ENCODE peak calls at places on chromosomes 6 and 20, in five cellular contexts. T is thoracic aorta, B is colonic mucosa, U is bronchial epithelial cell, M is fibroblast of lung. Y is an unnamed sample.

GRCh38 chr6:43887906-43888683 is 118.1 kb downstream of the VEGFA start:
- DNase-seq in M (no peak), T (no peak), U (no peak), B (no peak), Y (no peak)

GRCh38 chr20:15091417-15092017 is 754.1 kb upstream of the FLRT3 start:
- DNase-seq in M (no peak), U (no peak), T (no peak), B (no peak), Y (no peak)

GRCh38 chr20:53736757-53737403 is 143.2 kb upstream of the ZNF217 start:
- DNase-seq in T (no peak), B (no peak), U (peak; percentile 64), M (peak; percentile 67), Y (peak; percentile 19)

GRCh38 chr6:44530209-44530909 is 142.9 kb downstream of the CDC5L start:
- DNase-seq in U (no peak), B (no peak), M (no peak), T (no peak), Y (no peak)

GRCh38 chr6:34543421-34543820 is 12.7 kb downstream of the SPDEF start:
- DNase-seq in M (peak; percentile 66), B (no peak), U (peak; percentile 26), T (no peak), Y (peak; percentile 45)

GRCh38 chr20:48349673-48350072 is 478.1 kb downstream of the PREX1 start:
- DNase-seq in B (no peak), T (no peak), U (no peak), M (no peak), Y (no peak)

GRCh38 chr6:124857746-124858145 is 104.5 kb upstream of the RNF217 start:
- DNase-seq in M (no peak), U (no peak), T (no peak), B (no peak), Y (no peak)

GRCh38 chr6:75745404-75745803 is 3.6 kb upstream of the MYO6 start:
- DNase-seq in M (no peak), U (no peak), T (no peak), B (no peak), Y (no peak)

GRCh38 chr6:1949533-1949932 is 295.9 kb downstream of the GMDS start:
- DNase-seq in T (no peak), B (no peak), U (peak; percentile 13), M (peak; percentile 62), Y (no peak)

GRCh38 chr20:17169575-17170136 is 57.2 kb upstream of the PCSK2 start:
- DNase-seq in M (no peak), U (no peak), T (no peak), B (no peak), Y (no peak)

GRCh38 chr6:29760328-29760727 is 37.1 kb downstream of the HLA-F start:
- DNase-seq in U (no peak), T (no peak), M (no peak), B (peak; percentile 30), Y (no peak)

GRCh38 chr20:9458075-9458818 is 56.1 kb upstream of the LAMP5 start:
- DNase-seq in B (peak; percentile 18), U (peak; percentile 80), T (no peak), M (no peak), Y (peak; percentile 31)
- TF ChIP-seq CTCF in B (no peak), U (peak; percentile 56), T (no peak), M (no peak), Y (peak; percentile 61)

GRCh38 chr6:31643818-31644454 is 8.5 kb downstream of the BAG6 start:
- DNase-seq in T (no peak), U (no peak), B (no peak), M (no peak), Y (no peak)
- H3K36me3 ChIP-seq in T (peaks cover 91% of the 10 kb centered on the region), U (peaks cover 54% of the 10 kb centered on the region), B (peaks cover 43% of the 10 kb centered on the region), M (peaks cover 35% of the 10 kb centered on the region), Y (peaks cover 81% of the 10 kb centered on the region)

GRCh38 chr6:37049735-37049989 is 44.2 kb downstream of the FGD2 start:
- DNase-seq in U (no peak), T (no peak), B (no peak), M (no peak), Y (no peak)

GRCh38 chr6:37047933-37048850 is 42.7 kb downstream of the FGD2 start:
- DNase-seq in M (no peak), T (no peak), B (no peak), U (no peak), Y (no peak)

GRCh38 chr6:37048851-37049734 is 43.6 kb downstream of the FGD2 start:
- DNase-seq in B (peak; percentile 47), M (peak; percentile 76), U (peak; percentile 94), T (no peak), Y (peak; percentile 87)

GRCh38 chr6:37049990-37050853 is 44.8 kb downstream of the FGD2 start:
- DNase-seq in U (no peak), B (peak; percentile 49), M (no peak), T (no peak), Y (no peak)

GRCh38 chr6:37047421-37047931 is 42.0 kb downstream of the FGD2 start:
- DNase-seq in T (no peak), U (no peak), M (no peak), B (no peak), Y (no peak)
- TF ChIP-seq CTCF in T (no peak), U (no peak), M (no peak), B (no peak), Y (no peak)

DNA sequence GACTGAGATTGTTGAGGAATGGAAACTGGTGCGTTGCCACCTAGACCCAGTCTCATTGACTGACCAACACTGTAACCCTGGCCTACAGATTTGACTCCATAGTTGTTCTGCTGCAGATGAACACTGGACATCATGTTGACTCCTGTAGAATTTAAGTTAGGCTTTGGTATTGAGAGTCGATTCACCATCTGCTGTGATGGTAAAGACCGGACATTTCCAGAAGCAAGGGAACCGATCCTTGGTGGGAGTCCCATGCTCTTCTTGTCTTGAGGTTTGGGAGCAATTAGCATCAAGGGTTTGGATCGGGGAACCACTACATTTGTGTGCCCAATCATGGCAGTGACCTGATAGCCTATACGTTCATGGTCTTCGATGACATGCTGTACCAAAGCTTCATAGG is 37.6 kb downstream of the ADNP start:
- DNase-seq in T (no peak), M (no peak), U (no peak), B (no peak), Y (no peak)
- H3K36me3 ChIP-seq in T (peaks cover 53% of the 10 kb centered on the region), M (peaks cover 8% of the 10 kb centered on the region), U (peaks cover 28% of the 10 kb centered on the region), B (peaks cover 9% of the 10 kb centered on the region), Y (peaks cover 71% of the 10 kb centered on the region)

DNA sequence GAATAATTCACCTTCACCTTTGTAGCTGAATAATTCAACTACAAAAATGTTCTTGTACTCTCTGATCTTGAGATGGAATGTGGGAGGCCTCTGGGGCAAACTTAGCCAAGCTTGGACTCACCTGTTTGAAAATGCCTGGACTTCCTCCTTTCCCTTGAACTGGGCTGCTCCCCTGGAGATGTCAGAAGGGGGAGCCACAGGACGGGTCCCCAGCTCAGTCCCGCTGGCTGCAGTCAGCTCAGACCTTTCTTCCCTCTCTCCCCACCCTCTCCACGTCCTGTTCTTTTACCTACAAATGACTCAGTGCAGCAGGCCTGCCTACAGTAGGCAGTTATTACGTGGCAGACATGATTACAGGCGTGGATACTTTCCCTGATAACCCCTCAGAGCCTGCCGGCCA is 131.5 kb upstream of the RALGAPA2 start:
- DNase-seq in T (no peak), B (no peak), M (no peak), U (peak; percentile 22), Y (no peak)
- TF ChIP-seq CTCF in T (no peak), B (no peak), M (no peak), U (no peak), Y (no peak)

GRCh38 chr20:35511814-35512420 is 17.5 kb downstream of the C20orf173 start:
- DNase-seq in T (no peak), B (peak; percentile 30), M (peak; percentile 45), U (peak; percentile 29), Y (peak; percentile 33)
- H3K36me3 ChIP-seq in T (peaks cover 42% of the 10 kb centered on the region), B (no peaks in the 10 kb centered on the region), M (peaks cover 7% of the 10 kb centered on the region), U (peaks cover 16% of the 10 kb centered on the region), Y (peaks cover 56% of the 10 kb centered on the region)

DNA sequence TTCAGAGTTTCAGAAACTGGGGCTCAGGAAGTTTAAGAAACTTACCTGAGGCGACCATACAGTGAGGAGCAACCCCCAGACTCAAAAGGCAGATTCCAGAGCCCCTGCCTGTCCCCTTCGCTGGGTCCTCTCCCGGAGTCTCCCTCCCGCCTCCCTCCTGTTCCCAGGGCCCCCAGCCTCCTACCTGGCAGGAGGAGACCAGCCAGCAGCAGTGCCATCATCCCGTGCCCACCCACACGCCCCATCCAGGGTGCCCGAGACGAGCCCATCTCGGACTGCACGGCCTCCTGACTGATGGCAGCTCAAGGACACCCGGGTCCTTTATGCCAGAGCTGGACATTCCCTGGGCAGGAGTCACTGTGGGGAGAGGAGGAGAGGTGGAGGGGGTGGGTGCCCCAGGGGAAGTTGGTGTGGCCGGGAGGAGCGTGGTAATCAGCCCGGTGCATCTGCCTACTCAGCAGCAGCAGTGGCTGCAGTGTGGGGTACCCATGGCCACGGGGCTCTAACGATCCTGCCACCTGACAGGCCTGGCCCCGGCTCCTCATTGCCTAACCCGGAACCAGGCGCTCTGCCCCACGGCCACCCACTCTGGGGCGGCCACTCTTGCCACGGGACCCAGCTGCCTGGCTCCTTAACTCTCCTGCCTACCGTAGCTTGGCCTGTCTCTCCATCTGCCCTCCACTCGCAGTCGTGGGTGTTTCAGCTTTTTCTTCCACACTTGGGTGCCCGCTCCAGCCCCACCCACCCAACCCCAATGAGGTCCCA is at the start of gene CDSN:
- DNase-seq in U (no peak), B (no peak), T (no peak), M (no peak), Y (no peak)
- TF ChIP-seq CTCF in U (no peak), B (no peak), T (no peak), M (no peak), Y (no peak)

GRCh38 chr20:8388146-8388545 is 256.1 kb downstream of the PLCB1 start:
- DNase-seq in U (peak; percentile 6), B (no peak), M (peak; percentile 75), T (no peak), Y (no peak)
- H3K36me3 ChIP-seq in U (no peaks in the 10 kb centered on the region), B (no peaks in the 10 kb centered on the region), M (no peaks in the 10 kb centered on the region), T (no peaks in the 10 kb centered on the region), Y (no peaks in the 10 kb centered on the region)

GRCh38 chr6:27312950-27313271 is 838 bp upstream of the POM121L2 start:
- DNase-seq in M (no peak), U (no peak), T (no peak), B (no peak), Y (no peak)
- TF ChIP-seq CTCF in M (no peak), U (no peak), T (no peak), B (no peak), Y (no peak)

GRCh38 chr20:34928411-34928810 is 27.2 kb downstream of the GSS start:
- DNase-seq in M (no peak), T (no peak), B (no peak), U (no peak), Y (no peak)

GRCh38 chr20:34925341-34925740 is 30.3 kb downstream of the GSS start:
- DNase-seq in B (no peak), U (no peak), T (no peak), M (no peak), Y (no peak)

GRCh38 chr20:34925981-34926380 is 29.6 kb downstream of the GSS start:
- DNase-seq in T (no peak), M (no peak), U (no peak), B (no peak), Y (no peak)

GRCh38 chr20:34931771-34932170 is 23.8 kb downstream of the GSS start:
- DNase-seq in T (no peak), U (no peak), B (no peak), M (no peak), Y (no peak)

GRCh38 chr20:34927736-34928135 is 27.9 kb downstream of the GSS start:
- DNase-seq in T (no peak), B (no peak), M (no peak), U (peak; percentile 78), Y (no peak)
- H3K36me3 ChIP-seq in T (peaks cover 40% of the 10 kb centered on the region), B (peaks cover 31% of the 10 kb centered on the region), M (peaks cover 32% of the 10 kb centered on the region), U (peaks cover 30% of the 10 kb centered on the region), Y (peaks cover 48% of the 10 kb centered on the region)

Y was measured in brain microvascular endothelial cell.